ENCODE peak calls at places on chromosomes 2 and 18, in eight cellular contexts. R is left ventricle myocardium inferior; F is DND-41; W is aorta; K is AG08395; Z is NCI-H2081; O is activated CD4-positive, alpha-beta T cell treated with anti-CD3 and anti-CD28 coated beads for 36 hours; U is stromal cell of bone marrow. C is an unnamed sample.

GRCh38 chr2:44838116-44838790 is 103.2 kb upstream of the SIX3 start:
- DNase-seq in U (no peak), Z (no peak), O (no peak), R (no peak), F (no peak), K (no peak), W (no peak), C (no peak)

GRCh38 chr2:233445152-233445830 is 91.0 kb downstream of the DGKD start:
- DNase-seq in O (no peak), R (no peak), U (no peak), F (no peak), Z (no peak), W (no peak), K (no peak), C (no peak)

GRCh38 chr18:33669589-33669988 is 91.6 kb downstream of the ASXL3 start:
- DNase-seq in Z (no peak), W (no peak), F (no peak), O (no peak), U (no peak), K (no peak), R (no peak), C (no peak)

GRCh38 chr2:39411186-39411944 is 25.7 kb downstream of the MAP4K3 start:
- DNase-seq in O (no peak), K (peak; percentile 68), U (peak; percentile 74), W (no peak), Z (no peak), R (no peak), F (no peak), C (no peak)

GRCh38 chr2:55168221-55169154 is 63.6 kb downstream of the CLHC1 start:
- DNase-seq in O (peak; percentile 52), F (peak; percentile 58), R (no peak), K (peak; percentile 67), W (peak; percentile 67), Z (peak; percentile 39), U (peak; percentile 75), C (no peak)

GRCh38 chr2:231126123-231126522 is 1.3 kb upstream of the HTR2B start:
- DNase-seq in F (no peak), W (no peak), R (no peak), U (no peak), Z (no peak), O (no peak), K (no peak), C (no peak)

GRCh38 chr18:48213791-48214190 is 195.4 kb downstream of the ZBTB7C start:
- DNase-seq in Z (no peak), R (no peak), U (no peak), F (no peak), O (no peak), W (no peak), K (no peak), C (peak; percentile 49)

GRCh38 chr2:144548532-144549191 is 28.7 kb upstream of the ZEB2 start:
- DNase-seq in U (no peak), R (no peak), K (no peak), F (no peak), W (no peak), O (no peak), Z (no peak), C (no peak)

GRCh38 chr18:6842081-6842480 is 112.6 kb downstream of the ARHGAP28 start:
- DNase-seq in F (no peak), O (no peak), W (no peak), R (no peak), K (no peak), U (no peak), Z (no peak), C (no peak)

GRCh38 chr2:141392517-141393213 is 738.2 kb downstream of the LRP1B start:
- DNase-seq in R (no peak), Z (no peak), U (peak; percentile 28), O (no peak), W (no peak), F (no peak), K (peak; percentile 21), C (no peak)

C was measured in Right ventricle myocardium inferior.